ENCODE peak calls at places on chromosomes 7 and 10, in four cellular contexts. I is thoracic aorta, P is heart left ventricle, B is colonic mucosa. L is an unnamed sample.

GRCh38 chr10:30782543-30783461 is 153.2 kb upstream of the LYZL2 start:
- DNase-seq in I (no peak), P (no peak), B (no peak), L (peak; percentile 80)

GRCh38 chr7:22732556-22733126 is 5.6 kb downstream of the IL6 start:
- DNase-seq in I (no peak), P (no peak), B (no peak), L (peak; percentile 71)

GRCh38 chr10:110868981-110869380 is 2.7 kb upstream of the PDCD4 start:
- DNase-seq in I (no peak), P (no peak), B (no peak), L (no peak)

GRCh38 chr10:77386833-77387232 is 250.8 kb downstream of the KCNMA1 start:
- DNase-seq in I (no peak), P (no peak), B (no peak), L (peak; percentile 57)

GRCh38 chr7:25759748-25760147 is 392.2 kb upstream of the NFE2L3 start:
- DNase-seq in I (no peak), P (no peak), B (no peak), L (no peak)

GRCh38 chr7:151539055-151539714 is 19.5 kb upstream of the RHEB start:
- DNase-seq in I (no peak), P (no peak), B (no peak), L (peak; percentile 28)

GRCh38 chr7:45893374-45893995 is 5.2 kb downstream of the IGFBP1 start:
- DNase-seq in I (no peak), P (no peak), B (no peak), L (no peak)

GRCh38 chr7:157687158-157687557 is 350.4 kb downstream of the DNAJB6 start:
- DNase-seq in I (no peak), P (no peak), B (no peak), L (no peak)

GRCh38 chr7:81780914-81781693 is 11.3 kb upstream of the HGF start:
- DNase-seq in I (no peak), P (no peak), B (no peak), L (no peak)

GRCh38 chr10:97500297-97500575 is 1.5 kb downstream of the UBTD1 start:
- DNase-seq in I (no peak), P (no peak), B (no peak), L (no peak)
- H3K4me3 ChIP-seq in I (peak overlapping the region; percentile 83), P (peak overlapping the region; percentile 98), B (no peak overlapping the region), L (peak overlapping the region; percentile 90)

GRCh38 chr7:155533827-155534690 is 12.3 kb downstream of the CNPY1 start:
- DNase-seq in I (no peak), P (no peak), B (no peak), L (no peak)
- H3K4me3 ChIP-seq in I (peak overlapping the region; percentile 56), P (peak overlapping the region; percentile 35), B (no peak overlapping the region), L (no peak overlapping the region)

GRCh38 chr7:158846304-158846703 is 10.1 kb upstream of the DYNC2I1 start:
- DNase-seq in I (no peak), P (no peak), B (no peak), L (no peak)

GRCh38 chr7:158849553-158850389 is 6.6 kb upstream of the DYNC2I1 start:
- DNase-seq in I (no peak), P (no peak), B (peak; percentile 82), L (no peak)

GRCh38 chr7:158843775-158844174 is 12.6 kb upstream of the DYNC2I1 start:
- DNase-seq in I (no peak), P (no peak), B (no peak), L (no peak)

GRCh38 chr7:158850390-158851174 is 5.8 kb upstream of the DYNC2I1 start:
- DNase-seq in I (no peak), P (no peak), B (peak; percentile 44), L (no peak)

DNA sequence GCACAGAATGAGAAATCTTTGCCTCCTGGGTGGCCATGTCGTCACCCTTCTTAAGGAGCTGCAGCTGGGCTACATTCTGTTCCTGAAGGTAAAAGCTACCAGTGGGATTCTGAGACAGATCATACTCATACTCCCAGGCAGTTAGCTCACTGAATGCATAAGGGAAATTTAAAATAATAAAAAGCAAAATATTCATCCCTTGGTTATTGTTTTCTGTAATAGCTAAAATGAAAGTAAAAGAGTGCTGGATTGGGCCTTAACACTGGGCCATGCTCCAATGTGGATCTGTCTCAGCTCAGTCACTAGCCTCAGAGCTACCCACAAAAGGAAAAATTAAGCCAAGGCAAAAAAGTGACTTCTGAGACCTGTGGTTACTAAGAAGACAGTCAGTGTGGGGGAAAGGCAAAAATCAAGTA is 8.9 kb upstream of the DYNC2I1 start:
- DNase-seq in I (no peak), P (no peak), B (no peak), L (peak; percentile 56)
- H3K4me3 ChIP-seq in I (peak overlapping the region; percentile 53), P (peak overlapping the region; percentile 22), B (no peak overlapping the region), L (peak overlapping the region; percentile 2)

GRCh38 chr10:21514808-21515580 is 10.5 kb downstream of the SKIDA1 start:
- DNase-seq in I (no peak), P (no peak), B (no peak), L (no peak)
- H3K4me3 ChIP-seq in I (no peak overlapping the region), P (peak overlapping the region; percentile 80), B (no peak overlapping the region), L (peak overlapping the region; percentile 72)

L was measured in fibroblast of the aortic adventitia.